ENCODE peak calls at places on chromosomes 3 and 15, in seven cellular contexts. One of them, this sample, is unnamed.

GRCh38 chr3:77055841-77056341 is 16.0 kb downstream of the ROBO2 start:
- DNase-seq in spleen: no peak
- DNase-seq in H1: no peak
- DNase-seq in A549: no peak
- DNase-seq in adrenal gland: no peak
- DNase-seq in uterus: no peak
- DNase-seq in transverse colon: no peak
- DNase-seq in this sample: no peak

GRCh38 chr15:90924375-90924774 is 8.0 kb downstream of the HDDC3 start:
- DNase-seq in spleen: no peak
- DNase-seq in H1: no peak
- DNase-seq in A549: no peak
- DNase-seq in adrenal gland: no peak
- DNase-seq in uterus: no peak
- DNase-seq in transverse colon: no peak
- DNase-seq in this sample: no peak

GRCh38 chr15:58036579-58036978 is 28.9 kb downstream of the ALDH1A2 start:
- DNase-seq in spleen: no peak
- DNase-seq in H1: no peak
- DNase-seq in A549: no peak
- DNase-seq in adrenal gland: no peak
- DNase-seq in uterus: no peak
- DNase-seq in transverse colon: no peak
- DNase-seq in this sample: no peak

GRCh38 chr15:89105147-89105546 is 16.9 kb downstream of the ABHD2 start:
- DNase-seq in spleen: no peak
- DNase-seq in H1: no peak
- DNase-seq in A549: peak
- DNase-seq in adrenal gland: no peak
- DNase-seq in uterus: peak
- DNase-seq in transverse colon: no peak
- DNase-seq in this sample: no peak

GRCh38 chr3:100260081-100260684 is 609 bp upstream of the TBC1D23 start:
- DNase-seq in spleen: peak
- DNase-seq in H1: no peak
- DNase-seq in A549: no peak
- DNase-seq in adrenal gland: peak
- DNase-seq in uterus: peak
- DNase-seq in transverse colon: peak
- DNase-seq in this sample: peak

GRCh38 chr3:97815149-97815917 is 6.5 kb upstream of the CRYBG3 start:
- DNase-seq in spleen: no peak
- DNase-seq in H1: no peak
- DNase-seq in A549: no peak
- DNase-seq in adrenal gland: no peak
- DNase-seq in uterus: no peak
- DNase-seq in transverse colon: no peak
- DNase-seq in this sample: no peak

GRCh38 chr15:99409097-99409473 is 156.7 kb upstream of the MEF2A start:
- DNase-seq in spleen: peak
- DNase-seq in H1: peak
- DNase-seq in A549: peak
- DNase-seq in adrenal gland: peak
- DNase-seq in uterus: peak
- DNase-seq in transverse colon: peak
- DNase-seq in this sample: peak

GRCh38 chr15:59166601-59167265 is 39.9 kb upstream of the LDHAL6B start:
- DNase-seq in spleen: no peak
- DNase-seq in H1: no peak
- DNase-seq in A549: no peak
- DNase-seq in adrenal gland: no peak
- DNase-seq in uterus: no peak
- DNase-seq in transverse colon: no peak
- DNase-seq in this sample: no peak

GRCh38 chr3:173221010-173221409 is 80.0 kb upstream of the SPATA16 start:
- DNase-seq in spleen: no peak
- DNase-seq in H1: no peak
- DNase-seq in A549: peak
- DNase-seq in adrenal gland: no peak
- DNase-seq in uterus: no peak
- DNase-seq in transverse colon: no peak
- DNase-seq in this sample: no peak

GRCh38 chr15:58742424-58743160 is 6.9 kb downstream of the ADAM10 start:
- DNase-seq in spleen: no peak
- DNase-seq in H1: no peak
- DNase-seq in A549: no peak
- DNase-seq in adrenal gland: no peak
- DNase-seq in uterus: no peak
- DNase-seq in transverse colon: no peak
- DNase-seq in this sample: no peak

GRCh38 chr3:131711114-131711786 is 208.5 kb upstream of the MRPL3 start:
- DNase-seq in spleen: no peak
- DNase-seq in H1: no peak
- DNase-seq in A549: no peak
- DNase-seq in adrenal gland: no peak
- DNase-seq in uterus: no peak
- DNase-seq in transverse colon: no peak
- DNase-seq in this sample: no peak

GRCh38 chr3:198081421-198081844 is 121.4 kb downstream of the LMLN start:
- DNase-seq in spleen: peak
- DNase-seq in H1: no peak
- DNase-seq in A549: no peak
- DNase-seq in adrenal gland: no peak
- DNase-seq in uterus: no peak
- DNase-seq in transverse colon: no peak
- DNase-seq in this sample: no peak

GRCh38 chr3:128649264-128649663 is 1.4 kb downstream of the RPN1 start:
- DNase-seq in spleen: no peak
- DNase-seq in H1: no peak
- DNase-seq in A549: no peak
- DNase-seq in adrenal gland: no peak
- DNase-seq in uterus: no peak
- DNase-seq in transverse colon: no peak
- DNase-seq in this sample: no peak

GRCh38 chr15:65920121-65920520 is 50.8 kb downstream of the RAB11A start:
- DNase-seq in spleen: no peak
- DNase-seq in H1: no peak
- DNase-seq in A549: no peak
- DNase-seq in adrenal gland: no peak
- DNase-seq in uterus: no peak
- DNase-seq in transverse colon: no peak
- DNase-seq in this sample: no peak

GRCh38 chr15:44132057-44132456 is 63.0 kb downstream of the FRMD5 start:
- DNase-seq in spleen: no peak
- DNase-seq in H1: no peak
- DNase-seq in A549: no peak
- DNase-seq in adrenal gland: no peak
- DNase-seq in uterus: no peak
- DNase-seq in transverse colon: no peak
- DNase-seq in this sample: no peak

GRCh38 chr15:94943863-94944262 is 712.5 kb downstream of the MCTP2 start:
- DNase-seq in spleen: no peak
- DNase-seq in H1: no peak
- DNase-seq in A549: no peak
- DNase-seq in adrenal gland: no peak
- DNase-seq in uterus: no peak
- DNase-seq in transverse colon: no peak
- DNase-seq in this sample: no peak

GRCh38 chr15:68725736-68726135 is 95.0 kb downstream of the ANP32A start:
- DNase-seq in spleen: no peak
- DNase-seq in H1: no peak
- DNase-seq in A549: no peak
- DNase-seq in adrenal gland: peak
- DNase-seq in uterus: peak
- DNase-seq in transverse colon: peak
- DNase-seq in this sample: peak

GRCh38 chr3:10725067-10725466 is 91.0 kb upstream of the SLC6A11 start:
- DNase-seq in spleen: no peak
- DNase-seq in H1: no peak
- DNase-seq in A549: no peak
- DNase-seq in adrenal gland: no peak
- DNase-seq in uterus: no peak
- DNase-seq in transverse colon: no peak
- DNase-seq in this sample: no peak

GRCh38 chr3:55167586-55168317 is 239.9 kb upstream of the LRTM1 start:
- DNase-seq in spleen: no peak
- DNase-seq in H1: no peak
- DNase-seq in A549: no peak
- DNase-seq in adrenal gland: no peak
- DNase-seq in uterus: no peak
- DNase-seq in transverse colon: no peak
- DNase-seq in this sample: no peak

GRCh38 chr3:128799650-128800049 is 73.7 kb downstream of the RAB7A start:
- DNase-seq in spleen: no peak
- DNase-seq in H1: no peak
- DNase-seq in A549: no peak
- DNase-seq in adrenal gland: no peak
- DNase-seq in uterus: no peak
- DNase-seq in transverse colon: no peak
- DNase-seq in this sample: no peak

GRCh38 chr3:156187146-156187769 is 66.9 kb downstream of the KCNAB1 start:
- DNase-seq in spleen: no peak
- DNase-seq in H1: no peak
- DNase-seq in A549: no peak
- DNase-seq in adrenal gland: no peak
- DNase-seq in uterus: no peak
- DNase-seq in transverse colon: no peak
- DNase-seq in this sample: no peak

GRCh38 chr3:53846851-53847155 is 435 bp downstream of the IL17RB start:
- DNase-seq in spleen: no peak
- DNase-seq in H1: no peak
- DNase-seq in A549: no peak
- DNase-seq in adrenal gland: no peak
- DNase-seq in uterus: no peak
- DNase-seq in transverse colon: no peak
- DNase-seq in this sample: no peak

GRCh38 chr3:143847787-143848631 is at the start of gene SLC9A9:
- DNase-seq in spleen: peak
- DNase-seq in H1: no peak
- DNase-seq in A549: no peak
- DNase-seq in adrenal gland: peak
- DNase-seq in uterus: no peak
- DNase-seq in transverse colon: peak
- DNase-seq in this sample: peak
- H3K4me3 ChIP-seq in spleen: peak
- H3K4me3 ChIP-seq in H1: peak
- H3K4me3 ChIP-seq in A549: peak
- H3K4me3 ChIP-seq in adrenal gland: peak
- H3K4me3 ChIP-seq in uterus: peak
- H3K4me3 ChIP-seq in transverse colon: peak
- H3K4me3 ChIP-seq in this sample: peak

GRCh38 chr3:150603888-150604319 is 783 bp downstream of the SELENOT start:
- DNase-seq in spleen: no peak
- DNase-seq in H1: no peak
- DNase-seq in A549: no peak
- DNase-seq in adrenal gland: no peak
- DNase-seq in uterus: no peak
- DNase-seq in transverse colon: no peak
- DNase-seq in this sample: no peak

GRCh38 chr3:150603090-150603887 is at the start of gene SELENOT:
- DNase-seq in spleen: peak
- DNase-seq in H1: peak
- DNase-seq in A549: peak
- DNase-seq in adrenal gland: peak
- DNase-seq in uterus: peak
- DNase-seq in transverse colon: peak
- DNase-seq in this sample: peak

GRCh38 chr3:150599611-150600297 is 3.4 kb upstream of the SELENOT start:
- DNase-seq in spleen: no peak
- DNase-seq in H1: no peak
- DNase-seq in A549: no peak
- DNase-seq in adrenal gland: peak
- DNase-seq in uterus: no peak
- DNase-seq in transverse colon: no peak
- DNase-seq in this sample: no peak

GRCh38 chr3:150605998-150606641 is 3.0 kb downstream of the SELENOT start:
- DNase-seq in spleen: peak
- DNase-seq in H1: no peak
- DNase-seq in A549: no peak
- DNase-seq in adrenal gland: peak
- DNase-seq in uterus: no peak
- DNase-seq in transverse colon: no peak
- DNase-seq in this sample: no peak

GRCh38 chr3:150602426-150603089 is 563 bp upstream of the SELENOT start:
- DNase-seq in spleen: no peak
- DNase-seq in H1: no peak
- DNase-seq in A549: no peak
- DNase-seq in adrenal gland: no peak
- DNase-seq in uterus: no peak
- DNase-seq in transverse colon: no peak
- DNase-seq in this sample: no peak
- H3K27ac ChIP-seq in spleen: peak
- H3K27ac ChIP-seq in H1: peak
- H3K27ac ChIP-seq in A549: peak
- H3K27ac ChIP-seq in adrenal gland: peak
- H3K27ac ChIP-seq in uterus: peak
- H3K27ac ChIP-seq in transverse colon: peak
- H3K27ac ChIP-seq in this sample: peak

GRCh38 chr15:50140097-50140496 is 21.1 kb upstream of the ATP8B4 start:
- DNase-seq in spleen: no peak
- DNase-seq in H1: no peak
- DNase-seq in A549: no peak
- DNase-seq in adrenal gland: no peak
- DNase-seq in uterus: no peak
- DNase-seq in transverse colon: no peak
- DNase-seq in this sample: no peak
- TF ChIP-seq POLR2A in spleen: no peak
- TF ChIP-seq POLR2A in H1: no peak
- TF ChIP-seq POLR2A in A549: no peak
- TF ChIP-seq POLR2A in adrenal gland: no peak
- TF ChIP-seq POLR2A in uterus: no peak
- TF ChIP-seq POLR2A in transverse colon: no peak
- TF ChIP-seq POLR2A in this sample: no peak

DNA sequence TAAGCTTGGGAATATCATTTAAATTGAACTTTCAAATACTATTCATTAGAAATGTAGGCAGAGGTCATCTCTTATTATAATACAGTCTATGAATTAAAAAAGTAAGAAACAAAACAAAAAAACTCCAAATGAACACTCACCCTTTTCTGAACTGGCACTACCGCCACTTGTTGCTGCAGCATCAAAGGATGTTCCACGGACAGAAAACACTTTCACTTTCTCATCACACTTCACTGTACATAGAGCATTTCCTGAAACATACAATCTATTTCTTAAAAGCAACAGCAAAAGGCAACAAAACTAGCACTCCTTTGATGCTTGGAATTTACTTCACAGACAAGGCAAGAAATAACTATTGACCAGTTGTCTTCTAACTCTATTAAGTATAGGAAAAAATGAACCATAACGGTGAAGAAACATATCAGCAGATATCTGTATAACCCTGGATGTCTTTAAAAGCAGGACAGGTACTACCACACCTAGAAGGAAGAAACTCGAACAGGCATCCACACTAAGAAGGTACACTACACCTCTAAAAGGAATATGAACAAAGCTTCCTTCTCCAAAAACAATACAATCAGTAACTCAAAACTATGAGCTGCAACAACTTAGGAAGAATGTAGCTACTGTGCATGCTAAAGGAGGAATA is 24.9 kb downstream of the ETFA start:
- DNase-seq in spleen: no peak
- DNase-seq in H1: no peak
- DNase-seq in A549: no peak
- DNase-seq in adrenal gland: peak
- DNase-seq in uterus: no peak
- DNase-seq in transverse colon: no peak
- DNase-seq in this sample: no peak
- H3K4me3 ChIP-seq in spleen: no peak
- H3K4me3 ChIP-seq in H1: no peak
- H3K4me3 ChIP-seq in A549: no peak
- H3K4me3 ChIP-seq in adrenal gland: no peak
- H3K4me3 ChIP-seq in uterus: no peak
- H3K4me3 ChIP-seq in transverse colon: no peak
- H3K4me3 ChIP-seq in this sample: no peak

GRCh38 chr15:85091990-85092389 is 110.3 kb downstream of the PDE8A start:
- DNase-seq in spleen: no peak
- DNase-seq in H1: no peak
- DNase-seq in A549: no peak
- DNase-seq in adrenal gland: no peak
- DNase-seq in uterus: no peak
- DNase-seq in transverse colon: no peak
- DNase-seq in this sample: no peak
- H3K27ac ChIP-seq in spleen: no peak
- H3K27ac ChIP-seq in H1: no peak
- H3K27ac ChIP-seq in A549: no peak
- H3K27ac ChIP-seq in adrenal gland: no peak
- H3K27ac ChIP-seq in uterus: no peak
- H3K27ac ChIP-seq in transverse colon: no peak
- H3K27ac ChIP-seq in this sample: no peak